ENCODE peak calls at places on chromosomes 7 and 10, in eight cellular contexts. One of them, this sample, is unnamed.

GRCh38 chr7:133688483-133689239 is 435.8 kb downstream of the EXOC4 start:
- DNase-seq in heart left ventricle: no peak
- DNase-seq in body of pancreas: no peak
- DNase-seq in testis: no peak
- DNase-seq in A549: no peak
- DNase-seq in spleen: no peak
- DNase-seq in uterus: no peak
- DNase-seq in stomach: no peak
- DNase-seq in this sample: no peak

GRCh38 chr10:86967481-86967941 is 771 bp upstream of the ADIRF start:
- DNase-seq in uterus: no peak
- DNase-seq in heart left ventricle: no peak
- DNase-seq in A549: no peak
- DNase-seq in body of pancreas: no peak
- DNase-seq in stomach: peak; percentile 17
- DNase-seq in testis: no peak
- DNase-seq in spleen: no peak
- DNase-seq in this sample: peak; percentile 44

GRCh38 chr10:98596404-98596803 is 149.7 kb upstream of the HPS1 start:
- DNase-seq in body of pancreas: no peak
- DNase-seq in heart left ventricle: no peak
- DNase-seq in testis: no peak
- DNase-seq in A549: no peak
- DNase-seq in spleen: no peak
- DNase-seq in stomach: no peak
- DNase-seq in uterus: no peak
- DNase-seq in this sample: no peak

GRCh38 chr10:103166527-103166926 is 26.5 kb downstream of the NT5C2 start:
- DNase-seq in testis: no peak
- DNase-seq in heart left ventricle: no peak
- DNase-seq in stomach: no peak
- DNase-seq in body of pancreas: no peak
- DNase-seq in A549: no peak
- DNase-seq in spleen: no peak
- DNase-seq in uterus: no peak
- DNase-seq in this sample: no peak

GRCh38 chr7:96090756-96091155 is 231.1 kb downstream of the SLC25A13 start:
- DNase-seq in body of pancreas: no peak
- DNase-seq in testis: no peak
- DNase-seq in A549: no peak
- DNase-seq in spleen: no peak
- DNase-seq in heart left ventricle: no peak
- DNase-seq in stomach: no peak
- DNase-seq in uterus: no peak
- DNase-seq in this sample: no peak

GRCh38 chr7:50730459-50731400 is 52.0 kb downstream of the GRB10 start:
- DNase-seq in stomach: no peak
- DNase-seq in body of pancreas: no peak
- DNase-seq in uterus: no peak
- DNase-seq in testis: no peak
- DNase-seq in heart left ventricle: no peak
- DNase-seq in spleen: peak; percentile 69
- DNase-seq in A549: no peak
- DNase-seq in this sample: peak; percentile 75

GRCh38 chr7:122515404-122515803 is 183.5 kb downstream of the RNF133 start:
- DNase-seq in testis: no peak
- DNase-seq in heart left ventricle: no peak
- DNase-seq in spleen: no peak
- DNase-seq in uterus: no peak
- DNase-seq in stomach: no peak
- DNase-seq in A549: no peak
- DNase-seq in body of pancreas: peak; percentile 33
- DNase-seq in this sample: peak; percentile 71

GRCh38 chr10:88212069-88212468 is 348.6 kb downstream of the PTEN start:
- DNase-seq in A549: no peak
- DNase-seq in uterus: no peak
- DNase-seq in spleen: no peak
- DNase-seq in body of pancreas: no peak
- DNase-seq in heart left ventricle: no peak
- DNase-seq in testis: no peak
- DNase-seq in stomach: no peak
- DNase-seq in this sample: no peak

GRCh38 chr10:14253079-14253478 is 77.6 kb downstream of the FRMD4A start:
- DNase-seq in uterus: no peak
- DNase-seq in body of pancreas: no peak
- DNase-seq in spleen: no peak
- DNase-seq in testis: no peak
- DNase-seq in A549: no peak
- DNase-seq in stomach: no peak
- DNase-seq in heart left ventricle: no peak
- DNase-seq in this sample: no peak

GRCh38 chr7:151782598-151783448 is 94.1 kb downstream of the PRKAG2 start:
- DNase-seq in body of pancreas: peak; percentile 65
- DNase-seq in testis: peak; percentile 77
- DNase-seq in uterus: peak; percentile 81
- DNase-seq in heart left ventricle: peak; percentile 63
- DNase-seq in A549: peak; percentile 90
- DNase-seq in stomach: peak; percentile 79
- DNase-seq in spleen: peak; percentile 95
- DNase-seq in this sample: peak; percentile 65

GRCh38 chr10:16384064-16384463 is 52.7 kb upstream of the PTER start:
- DNase-seq in stomach: no peak
- DNase-seq in uterus: no peak
- DNase-seq in body of pancreas: no peak
- DNase-seq in heart left ventricle: no peak
- DNase-seq in A549: no peak
- DNase-seq in testis: no peak
- DNase-seq in spleen: no peak
- DNase-seq in this sample: no peak

GRCh38 chr10:98963608-98964007 is 272.0 kb downstream of the HPSE2 start:
- DNase-seq in body of pancreas: no peak
- DNase-seq in spleen: no peak
- DNase-seq in uterus: no peak
- DNase-seq in stomach: no peak
- DNase-seq in heart left ventricle: no peak
- DNase-seq in A549: no peak
- DNase-seq in testis: no peak
- DNase-seq in this sample: no peak

GRCh38 chr7:69395072-69395714 is 203.1 kb upstream of the AUTS2 start:
- DNase-seq in spleen: no peak
- DNase-seq in heart left ventricle: no peak
- DNase-seq in stomach: no peak
- DNase-seq in uterus: peak; percentile 30
- DNase-seq in A549: no peak
- DNase-seq in testis: no peak
- DNase-seq in body of pancreas: no peak
- DNase-seq in this sample: no peak

GRCh38 chr7:150966002-150966401 is 12.1 kb downstream of the KCNH2 start:
- DNase-seq in testis: no peak
- DNase-seq in uterus: no peak
- DNase-seq in heart left ventricle: no peak
- DNase-seq in body of pancreas: no peak
- DNase-seq in stomach: no peak
- DNase-seq in spleen: no peak
- DNase-seq in A549: peak; percentile 31
- DNase-seq in this sample: no peak

GRCh38 chr7:117171106-117171505 is 151.8 kb downstream of the WNT2 start:
- DNase-seq in heart left ventricle: no peak
- DNase-seq in A549: no peak
- DNase-seq in stomach: no peak
- DNase-seq in spleen: no peak
- DNase-seq in uterus: no peak
- DNase-seq in body of pancreas: no peak
- DNase-seq in testis: no peak
- DNase-seq in this sample: no peak

GRCh38 chr7:93055543-93056107 is 62.2 kb downstream of the SAMD9 start:
- DNase-seq in heart left ventricle: no peak
- DNase-seq in stomach: no peak
- DNase-seq in body of pancreas: no peak
- DNase-seq in A549: peak; percentile 30
- DNase-seq in spleen: no peak
- DNase-seq in testis: no peak
- DNase-seq in uterus: no peak
- DNase-seq in this sample: no peak

GRCh38 chr10:53140516-53140915 is 367.9 kb upstream of the MBL2 start:
- DNase-seq in uterus: no peak
- DNase-seq in heart left ventricle: no peak
- DNase-seq in body of pancreas: no peak
- DNase-seq in testis: no peak
- DNase-seq in A549: no peak
- DNase-seq in stomach: no peak
- DNase-seq in spleen: no peak
- DNase-seq in this sample: no peak

GRCh38 chr7:155796381-155797261 is 15.6 kb downstream of the SHH start:
- DNase-seq in stomach: peak; percentile 86
- DNase-seq in body of pancreas: peak; percentile 75
- DNase-seq in A549: peak; percentile 86
- DNase-seq in spleen: peak; percentile 92
- DNase-seq in uterus: peak; percentile 45
- DNase-seq in testis: peak; percentile 82
- DNase-seq in heart left ventricle: peak; percentile 46
- DNase-seq in this sample: peak; percentile 71

GRCh38 chr10:89494615-89495014 is 40.8 kb downstream of the SLC16A12 start:
- DNase-seq in spleen: no peak
- DNase-seq in testis: no peak
- DNase-seq in uterus: no peak
- DNase-seq in body of pancreas: no peak
- DNase-seq in A549: no peak
- DNase-seq in stomach: no peak
- DNase-seq in heart left ventricle: no peak
- DNase-seq in this sample: no peak

GRCh38 chr7:129949292-129950133 is 3.2 kb downstream of the UBE2H start:
- DNase-seq in spleen: no peak
- DNase-seq in testis: peak; percentile 34
- DNase-seq in A549: no peak
- DNase-seq in uterus: no peak
- DNase-seq in stomach: no peak
- DNase-seq in heart left ventricle: no peak
- DNase-seq in body of pancreas: peak; percentile 45
- DNase-seq in this sample: no peak

GRCh38 chr7:82481499-82482097 is 38.0 kb upstream of the CACNA2D1 start:
- DNase-seq in A549: peak; percentile 29
- DNase-seq in uterus: no peak
- DNase-seq in heart left ventricle: no peak
- DNase-seq in body of pancreas: no peak
- DNase-seq in stomach: no peak
- DNase-seq in testis: no peak
- DNase-seq in spleen: no peak
- DNase-seq in this sample: no peak

GRCh38 chr7:141699860-141700259 is 2.1 kb downstream of the DENND11 start:
- DNase-seq in spleen: no peak
- DNase-seq in A549: no peak
- DNase-seq in stomach: no peak
- DNase-seq in uterus: no peak
- DNase-seq in heart left ventricle: no peak
- DNase-seq in body of pancreas: no peak
- DNase-seq in testis: no peak
- DNase-seq in this sample: no peak
- H3K4me1 ChIP-seq in spleen: peaks cover 62% of the 10 kb centered on the region
- H3K4me1 ChIP-seq in A549: peaks cover 81% of the 10 kb centered on the region
- H3K4me1 ChIP-seq in stomach: peaks cover 58% of the 10 kb centered on the region
- H3K4me1 ChIP-seq in uterus: no peaks in the 10 kb centered on the region
- H3K4me1 ChIP-seq in heart left ventricle: peaks cover 7% of the 10 kb centered on the region
- H3K4me1 ChIP-seq in body of pancreas: peaks cover 66% of the 10 kb centered on the region
- H3K4me1 ChIP-seq in testis: peaks cover 5% of the 10 kb centered on the region
- H3K4me1 ChIP-seq in this sample: no peaks in the 10 kb centered on the region

GRCh38 chr10:95860486-95861040 is 47.2 kb upstream of the CC2D2B start:
- DNase-seq in body of pancreas: no peak
- DNase-seq in A549: no peak
- DNase-seq in spleen: no peak
- DNase-seq in uterus: no peak
- DNase-seq in testis: no peak
- DNase-seq in heart left ventricle: no peak
- DNase-seq in stomach: no peak
- DNase-seq in this sample: no peak
- TF ChIP-seq POLR2A in body of pancreas: no peak
- TF ChIP-seq POLR2A in A549: no peak
- TF ChIP-seq POLR2A in spleen: no peak
- TF ChIP-seq POLR2A in uterus: no peak
- TF ChIP-seq POLR2A in testis: no peak
- TF ChIP-seq POLR2A in heart left ventricle: no peak
- TF ChIP-seq POLR2A in stomach: no peak
- TF ChIP-seq POLR2A in this sample: no peak

DNA sequence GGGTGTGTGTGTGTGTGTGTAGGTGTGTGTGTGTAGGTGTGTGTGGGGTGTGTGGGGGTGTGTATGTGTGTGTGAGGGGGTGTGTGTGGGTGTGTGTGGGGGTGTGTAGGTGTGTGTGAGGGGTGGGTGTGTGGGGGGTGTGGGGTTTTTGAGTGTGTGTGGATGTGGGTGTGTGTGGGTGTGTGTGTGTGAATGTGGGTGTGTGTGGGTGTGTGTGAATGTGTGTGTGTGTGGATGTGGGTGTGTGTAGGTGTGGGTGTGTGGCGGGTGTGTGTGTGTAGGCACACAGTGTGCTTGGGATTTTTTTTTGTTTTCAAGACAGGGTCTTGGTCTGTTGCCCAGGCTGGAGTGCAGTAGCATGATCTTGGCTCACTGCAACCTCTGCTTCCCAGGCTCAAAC is 36.8 kb upstream of the TCF7L2 start:
- DNase-seq in stomach: no peak
- DNase-seq in body of pancreas: no peak
- DNase-seq in spleen: no peak
- DNase-seq in A549: no peak
- DNase-seq in uterus: no peak
- DNase-seq in heart left ventricle: no peak
- DNase-seq in testis: no peak
- DNase-seq in this sample: no peak
- H3K4me1 ChIP-seq in stomach: no peaks in the 10 kb centered on the region
- H3K4me1 ChIP-seq in body of pancreas: peaks cover 14% of the 10 kb centered on the region
- H3K4me1 ChIP-seq in spleen: no peaks in the 10 kb centered on the region
- H3K4me1 ChIP-seq in A549: peaks cover 42% of the 10 kb centered on the region
- H3K4me1 ChIP-seq in uterus: peaks cover 4% of the 10 kb centered on the region
- H3K4me1 ChIP-seq in heart left ventricle: no peaks in the 10 kb centered on the region
- H3K4me1 ChIP-seq in testis: no peaks in the 10 kb centered on the region
- H3K4me1 ChIP-seq in this sample: peaks cover 28% of the 10 kb centered on the region

DNA sequence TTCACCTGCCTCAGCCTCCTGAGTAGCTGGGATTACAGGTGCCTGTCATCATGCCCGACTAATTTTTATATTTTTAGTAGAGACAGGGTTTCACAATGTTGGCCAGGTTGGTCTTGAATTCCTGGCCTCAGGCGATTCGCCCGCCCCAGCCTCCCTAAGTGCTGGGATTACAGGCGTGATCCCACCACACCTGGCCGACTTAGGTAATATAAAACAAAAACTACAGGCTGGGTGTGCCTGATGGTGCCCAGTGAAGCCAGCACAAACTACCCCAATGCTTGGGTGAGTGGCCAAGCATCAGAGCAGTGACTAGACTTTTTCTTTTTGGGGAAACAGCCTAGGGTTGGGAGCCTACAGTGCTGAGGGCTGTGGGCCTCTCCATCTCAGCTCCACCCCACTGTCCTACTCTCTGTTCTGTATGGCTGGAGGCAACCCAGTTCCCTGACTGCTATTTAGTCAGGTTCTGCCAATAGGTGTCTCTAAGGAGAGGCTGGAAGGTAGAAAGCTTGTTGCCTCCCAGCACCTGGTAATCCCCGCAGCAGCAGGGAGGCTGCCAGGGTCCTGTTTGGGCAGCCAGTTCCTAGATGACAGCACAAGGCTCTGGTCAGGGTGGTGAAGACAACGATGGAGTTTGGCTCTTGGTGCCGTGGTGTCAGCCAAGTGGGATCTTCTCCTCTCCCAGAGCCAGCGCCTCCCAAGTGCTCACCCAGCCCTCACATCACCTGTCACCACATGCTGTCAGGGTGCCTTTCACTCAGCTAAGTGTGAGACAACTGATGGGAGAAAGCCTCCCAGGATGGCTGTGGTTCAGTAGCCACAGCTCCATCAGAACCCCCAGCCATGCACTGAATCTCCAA is 10.4 kb upstream of the NACAD start:
- DNase-seq in A549: no peak
- DNase-seq in stomach: no peak
- DNase-seq in heart left ventricle: no peak
- DNase-seq in testis: no peak
- DNase-seq in body of pancreas: no peak
- DNase-seq in spleen: no peak
- DNase-seq in uterus: no peak
- DNase-seq in this sample: no peak
- TF ChIP-seq POLR2A in A549: no peak
- TF ChIP-seq POLR2A in stomach: no peak
- TF ChIP-seq POLR2A in heart left ventricle: no peak
- TF ChIP-seq POLR2A in testis: no peak
- TF ChIP-seq POLR2A in body of pancreas: no peak
- TF ChIP-seq POLR2A in spleen: no peak
- TF ChIP-seq POLR2A in uterus: no peak
- TF ChIP-seq POLR2A in this sample: no peak